ENCODE peak calls at places on chromosomes 4 and X, in five cellular contexts. X is mammary epithelial cell; Q is posterior vena cava; E is activated naive CD4-positive, alpha-beta T cell treated with anti-CD3 and anti-CD28 coated beads, Interleukin-2, amount 50 U/mL, for 16 hours; S is SK-N-DZ. C is an unnamed sample.

GRCh38 chr4:4457803-4458550 is 71.1 kb downstream of the NSG1 start:
- DNase-seq in X (no peak), Q (no peak), E (no peak), S (no peak), C (no peak)

GRCh38 chr4:61462451-61463326 is 262.6 kb downstream of the ADGRL3 start:
- DNase-seq in X (peak; percentile 89), Q (no peak), E (no peak), S (no peak), C (no peak)

GRCh38 chr4:110163327-110164070 is 34.9 kb downstream of the ELOVL6 start:
- DNase-seq in X (peak; percentile 44), Q (no peak), E (no peak), S (no peak), C (no peak)

GRCh38 chr4:8652181-8653078 is 59.9 kb downstream of the CPZ start:
- DNase-seq in X (no peak), Q (peak; percentile 58), E (no peak), S (no peak), C (no peak)

GRCh38 chr4:117001077-117001476 is 84.3 kb downstream of the TRAM1L1 start:
- DNase-seq in X (no peak), Q (no peak), E (no peak), S (no peak), C (no peak)

GRCh38 chr4:119038465-119038864 is 97.2 kb upstream of the MYOZ2 start:
- DNase-seq in X (peak; percentile 24), Q (no peak), E (no peak), S (no peak), C (no peak)

GRCh38 chr4:1706358-1706757 is 5.8 kb downstream of the SLBP start:
- DNase-seq in X (no peak), Q (no peak), E (no peak), S (no peak), C (no peak)

GRCh38 chr4:139740121-139740520 is 74.5 kb downstream of the MGST2 start:
- DNase-seq in X (no peak), Q (no peak), E (no peak), S (no peak), C (no peak)

GRCh38 chrX:66110112-66110511 is 53.9 kb upstream of the HEPH start:
- DNase-seq in X (peak; percentile 6), Q (no peak), E (peak; percentile 10), S (no peak), C (no peak)